ENCODE peak calls at places on chromosome 1, in eight cellular contexts. S, C, K, R, M, F, B and Y are unnamed samples. For H3K4me1, the result is how much of the 10 kb centered on the place peaks cover.

GRCh38 chr1:3215198-3216045 is 146.4 kb downstream of the PRDM16 start:
- DNase-seq in M (no peak), B (no peak), C (no peak), K (no peak), F (no peak), S (no peak), R (no peak), Y (no peak)

GRCh38 chr1:15617874-15618684 is 821 bp downstream of the DDI2 start:
- DNase-seq in R (peak), F (peak), S (no peak), M (peak), B (peak), C (no peak), K (no peak), Y (no peak)

GRCh38 chr1:2242814-2243725 is 15.0 kb downstream of the SKI start:
- DNase-seq in B (peak), C (no peak), M (no peak), K (no peak), F (no peak), S (peak), R (no peak), Y (peak)

GRCh38 chr1:14476170-14476955 is 122.1 kb upstream of the KAZN start:
- DNase-seq in S (no peak), F (no peak), C (no peak), B (no peak), M (no peak), K (no peak), R (no peak), Y (no peak)

GRCh38 chr1:168636200-168636599 is 59.8 kb downstream of the XCL1 start:
- DNase-seq in K (no peak), C (no peak), B (no peak), R (no peak), F (no peak), M (no peak), S (no peak), Y (no peak)

GRCh38 chr1:44484155-44484688 is 79.2 kb downstream of the RNF220 start:
- DNase-seq in F (no peak), M (no peak), R (no peak), K (no peak), S (no peak), C (no peak), B (no peak), Y (no peak)

GRCh38 chr1:241518447-241519307 is 878 bp downstream of the FH start:
- DNase-seq in M (no peak), B (no peak), R (peak), F (peak), K (no peak), S (no peak), C (no peak), Y (peak)

GRCh38 chr1:198929961-198930599 is 291.2 kb downstream of the PTPRC start:
- DNase-seq in C (no peak), B (no peak), M (no peak), R (no peak), F (no peak), S (no peak), K (no peak), Y (no peak)

GRCh38 chr1:60759257-60759656 is 323.1 kb upstream of the NFIA start:
- DNase-seq in K (no peak), B (no peak), S (no peak), F (no peak), M (no peak), R (no peak), C (no peak), Y (no peak)

GRCh38 chr1:226308166-226308722 is 720 bp downstream of the LIN9 start:
- DNase-seq in R (peak), S (no peak), K (peak), F (no peak), M (no peak), C (no peak), B (peak), Y (peak)

GRCh38 chr1:67429011-67429527 is 1.1 kb downstream of the SERBP1 start:
- DNase-seq in K (no peak), B (no peak), F (no peak), R (peak), C (peak), M (no peak), S (no peak), Y (no peak)

GRCh38 chr1:246755419-246755818 is 31.2 kb downstream of the SCCPDH start:
- DNase-seq in S (no peak), M (no peak), C (no peak), R (no peak), K (no peak), F (no peak), B (no peak), Y (no peak)

GRCh38 chr1:180800945-180801344 is 111.8 kb upstream of the KIAA1614 start:
- DNase-seq in M (no peak), K (no peak), R (no peak), S (no peak), C (no peak), B (no peak), F (no peak), Y (no peak)

GRCh38 chr1:31706384-31707058 is 2.7 kb upstream of the COL16A1 start:
- DNase-seq in B (no peak), R (no peak), K (no peak), M (no peak), C (no peak), F (no peak), S (no peak), Y (no peak)

GRCh38 chr1:10651793-10652192 is 144.7 kb downstream of the CASZ1 start:
- DNase-seq in R (peak), F (peak), M (no peak), S (no peak), C (no peak), B (no peak), K (peak), Y (no peak)

GRCh38 chr1:10650591-10651216 is 145.7 kb downstream of the CASZ1 start:
- DNase-seq in B (no peak), M (no peak), R (no peak), F (no peak), K (no peak), S (no peak), C (no peak), Y (no peak)

GRCh38 chr1:10653370-10654125 is 142.9 kb downstream of the CASZ1 start:
- DNase-seq in R (no peak), C (no peak), S (no peak), F (no peak), M (no peak), K (peak), B (no peak), Y (no peak)

GRCh38 chr1:10651377-10651776 is 145.1 kb downstream of the CASZ1 start:
- DNase-seq in C (no peak), K (no peak), R (no peak), M (no peak), F (peak), S (no peak), B (no peak), Y (no peak)

DNA sequence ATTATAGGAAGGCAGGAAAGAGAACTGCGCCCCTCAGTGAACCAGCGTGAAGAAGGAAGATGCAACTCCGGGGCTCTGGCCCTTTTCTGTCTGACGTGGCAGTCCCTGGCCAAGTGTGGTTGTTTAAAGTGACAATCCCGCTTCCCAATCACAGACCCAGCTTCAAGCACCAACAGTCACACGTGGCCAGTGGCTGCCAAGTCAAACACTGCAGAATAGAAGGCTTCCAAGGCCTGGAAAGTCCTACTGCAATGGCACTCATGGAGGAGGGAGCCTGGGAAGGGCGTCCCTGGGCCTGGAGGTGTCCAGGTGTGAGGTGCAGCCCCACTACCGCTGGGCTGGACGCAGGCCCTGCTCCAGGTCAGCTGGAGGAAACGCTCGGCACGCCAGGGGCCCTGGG is 143.8 kb downstream of the CASZ1 start:
- DNase-seq in B (no peak), R (no peak), M (no peak), K (peak), F (no peak), C (no peak), S (no peak), Y (no peak)
- H3K4me1 ChIP-seq in B (under half), R (under half), M (under half), K (under half), F (under half), C (under half), S (under half), Y (under half)

GRCh38 chr1:193059282-193060225 is at the start of the genes RO60 and UCHL5:
- DNase-seq in F (peak), K (peak), B (peak), C (peak), R (peak), M (peak), S (peak), Y (peak)
- TF ChIP-seq CTCF in F (peak), K (peak), B (no peak), C (no peak), R (no peak), M (no peak), S (no peak), Y (no peak)

GRCh38 chr1:39779821-39780220 is 8.7 kb upstream of the OXCT2 start:
- DNase-seq in S (no peak), R (no peak), B (no peak), M (no peak), K (no peak), C (no peak), F (no peak), Y (no peak)

GRCh38 chr1:39776400-39776713 is 5.2 kb upstream of the OXCT2 start:
- DNase-seq in S (no peak), C (no peak), F (no peak), R (no peak), M (no peak), B (no peak), K (no peak), Y (no peak)

GRCh38 chr1:39776886-39777683 is 5.9 kb upstream of the OXCT2 start:
- DNase-seq in F (no peak), R (no peak), B (no peak), C (no peak), M (no peak), K (no peak), S (no peak), Y (no peak)

GRCh38 chr1:39781349-39781715 is 7.3 kb downstream of the BMP8B start:
- DNase-seq in C (no peak), R (no peak), S (no peak), F (no peak), M (no peak), B (no peak), K (no peak), Y (no peak)

DNA sequence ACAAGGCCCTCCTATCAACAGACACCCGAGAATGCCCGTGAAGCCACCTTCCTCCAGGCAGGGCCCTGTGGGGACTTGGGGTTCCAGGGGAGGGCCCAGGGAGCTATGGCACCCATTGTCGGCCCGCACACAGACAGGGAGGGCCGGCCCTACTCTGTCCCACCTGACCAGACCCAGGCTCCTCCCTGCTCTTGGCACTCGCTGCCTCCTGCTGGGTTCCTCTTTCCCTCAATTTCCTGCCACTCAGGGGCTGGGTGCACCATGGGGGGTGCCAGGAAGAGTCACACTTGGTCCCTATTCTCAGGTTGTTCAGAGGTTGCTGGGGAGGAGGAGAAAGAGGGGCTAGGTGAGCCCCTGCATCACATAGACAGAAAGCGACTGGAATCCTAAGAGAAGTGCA is 8.0 kb upstream of the OXCT2 start:
- DNase-seq in C (no peak), K (no peak), B (no peak), F (no peak), S (no peak), M (no peak), R (no peak), Y (no peak)
- H3K4me1 ChIP-seq in C (under half), K (under half), B (under half), F (under half), S (under half), M (under half), R (under half), Y (under half)

GRCh38 chr1:49436865-49437264 is 586.9 kb downstream of the AGBL4 start:
- DNase-seq in R (no peak), F (no peak), S (no peak), C (no peak), K (no peak), B (no peak), M (no peak), Y (no peak)

DNA sequence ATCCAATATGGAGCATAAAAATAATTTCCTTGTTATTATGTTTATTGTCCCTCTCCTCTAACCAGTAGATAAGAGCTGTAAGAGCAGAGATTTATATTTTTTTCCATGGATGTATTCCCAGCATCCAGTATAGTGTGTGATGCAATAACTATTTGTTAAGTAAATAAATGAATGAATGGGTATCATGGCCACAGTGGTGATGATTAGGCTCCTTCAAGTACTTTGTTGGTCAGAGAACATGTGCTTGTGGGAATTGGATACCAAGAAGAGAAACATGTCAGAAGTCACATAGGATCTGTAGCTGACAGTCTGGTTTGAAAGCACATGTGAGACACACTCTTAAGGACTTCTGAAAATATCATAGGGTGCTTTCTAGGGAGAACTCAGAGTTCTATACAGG is 588.5 kb downstream of the AGBL4 start:
- DNase-seq in K (no peak), F (no peak), R (no peak), S (no peak), B (no peak), C (no peak), M (no peak), Y (no peak)
- TF ChIP-seq CTCF in K (no peak), F (no peak), R (no peak), S (no peak), B (no peak), C (no peak), M (no peak), Y (no peak)

DNA sequence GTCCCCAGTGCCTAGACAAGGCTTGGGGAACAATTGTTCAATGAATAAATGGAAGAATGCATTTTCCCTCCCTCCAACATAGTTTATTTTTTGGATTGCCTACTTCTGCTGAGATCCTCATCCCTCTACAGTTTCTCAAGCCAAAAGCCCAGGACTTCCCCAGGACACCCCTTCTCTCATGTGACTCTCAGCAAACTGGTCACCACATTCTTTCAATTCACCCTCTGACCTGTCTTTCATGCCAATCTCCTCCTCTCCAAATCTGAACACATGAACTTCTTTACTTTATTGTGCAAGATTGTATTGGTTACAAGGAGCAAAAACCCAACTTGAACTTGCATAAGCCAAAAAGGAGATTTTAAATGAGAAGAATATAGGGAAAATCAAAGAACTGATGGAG is 103.2 kb upstream of the JUN start:
- DNase-seq in M (no peak), R (no peak), K (no peak), S (no peak), B (no peak), F (no peak), C (no peak), Y (no peak)
- H3K4me1 ChIP-seq in M (half or more), R (under half), K (half or more), S (under half), B (half or more), F (half or more), C (under half), Y (half or more)

DNA sequence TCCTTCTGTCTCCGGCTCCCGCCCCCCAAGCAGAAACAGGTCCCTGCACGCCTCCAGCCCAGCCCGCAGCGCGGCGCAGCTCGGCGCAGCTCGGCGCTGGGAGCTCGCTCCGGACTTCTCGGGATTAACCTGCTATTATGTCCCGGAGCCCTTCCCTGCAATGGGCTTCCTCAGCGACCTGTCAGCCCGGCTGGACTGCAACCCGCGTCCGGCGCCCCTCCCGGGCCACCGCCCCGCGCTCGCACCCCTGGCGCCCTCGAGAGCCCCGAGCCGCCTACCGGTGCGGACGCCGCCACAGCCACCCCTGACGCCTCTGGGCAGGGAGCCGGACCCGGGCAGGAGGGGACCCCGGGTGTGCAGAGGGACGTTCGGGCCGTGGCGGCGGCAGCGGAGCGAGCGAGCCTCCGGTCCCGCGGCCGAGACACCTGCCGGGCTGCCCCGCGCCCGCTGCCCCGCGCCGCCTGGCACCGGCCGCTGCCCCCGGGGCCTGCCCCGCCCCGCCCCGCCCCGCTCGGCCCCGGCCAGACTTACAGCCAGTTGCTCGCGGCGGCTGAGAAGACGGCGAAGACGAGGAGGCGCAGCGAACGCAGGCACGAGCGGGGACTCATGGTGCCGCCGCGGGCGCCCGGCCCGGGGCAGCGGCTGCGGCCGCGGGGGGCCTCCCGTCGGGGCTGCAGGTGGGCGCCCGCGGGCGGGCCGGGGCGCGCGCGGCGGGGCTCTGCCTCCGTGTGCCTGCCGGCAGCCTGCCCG is 407 bp downstream of the WNT4 start:
- DNase-seq in R (peak), B (no peak), S (no peak), F (no peak), K (peak), C (no peak), M (peak), Y (no peak)
- TF ChIP-seq CTCF in R (no peak), B (no peak), S (peak), F (no peak), K (no peak), C (no peak), M (peak), Y (no peak)

GRCh38 chr1:206685256-206685748 is 597 bp downstream of the MAPKAPK2 start:
- DNase-seq in F (peak), R (no peak), B (no peak), S (no peak), M (peak), K (no peak), C (peak), Y (no peak)

GRCh38 chr1:206684478-206685255 is at the start of gene MAPKAPK2:
- DNase-seq in B (peak), R (peak), M (peak), F (peak), K (peak), S (peak), C (peak), Y (peak)

GRCh38 chr1:206687251-206687914 is 2.7 kb downstream of the MAPKAPK2 start:
- DNase-seq in R (no peak), F (no peak), B (no peak), M (no peak), S (no peak), K (no peak), C (no peak), Y (no peak)

GRCh38 chr1:206686486-206687249 is 2.0 kb downstream of the MAPKAPK2 start:
- DNase-seq in R (no peak), C (no peak), B (no peak), K (no peak), S (no peak), F (no peak), M (no peak), Y (no peak)

DNA sequence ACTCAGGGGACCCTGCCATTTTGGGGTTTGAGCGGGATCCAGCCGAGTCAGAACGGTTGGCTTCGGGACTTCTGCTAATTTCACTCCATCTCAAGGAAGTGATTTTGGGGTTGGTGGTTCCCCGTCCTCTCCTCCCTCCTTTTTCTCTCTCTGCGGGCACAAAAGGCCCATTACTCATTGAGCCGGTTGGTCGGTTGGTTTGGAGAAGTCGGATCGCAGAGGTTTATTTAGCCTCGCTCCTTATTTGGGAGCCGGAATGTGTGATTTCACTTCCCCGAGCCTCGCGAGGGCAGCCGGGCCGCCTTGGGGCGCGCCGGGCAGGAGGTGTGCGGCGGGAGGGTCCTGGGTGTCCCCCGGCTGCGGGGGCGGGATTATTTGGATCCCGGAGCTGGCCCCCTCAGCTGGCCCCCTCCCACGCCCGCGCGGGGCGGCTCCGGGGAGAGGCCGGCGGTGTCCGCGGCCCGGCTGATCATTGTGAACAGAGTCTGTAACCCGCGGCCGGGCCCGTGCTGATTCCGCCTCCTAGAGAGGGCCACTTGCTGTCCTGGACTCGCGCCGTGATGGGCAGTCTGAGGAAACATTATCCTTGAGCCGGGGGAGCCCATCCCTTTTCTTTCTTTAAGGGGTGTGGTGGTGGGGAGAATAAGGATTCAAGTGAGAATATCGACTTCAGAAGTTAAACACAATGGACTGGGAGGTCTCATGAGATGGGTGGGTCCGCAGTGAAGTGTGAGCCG is 1.2 kb downstream of the MAPKAPK2 start:
- DNase-seq in S (peak), C (peak), B (peak), F (peak), R (peak), K (peak), M (peak), Y (peak)
- H3K4me1 ChIP-seq in S (under half), C (under half), B (half or more), F (half or more), R (under half), K (half or more), M (half or more), Y (under half)